ENCODE peak calls at places on chromosome 3, in seven cellular contexts. U is GM23338, Z is mammary epithelial cell, T is H9, X is hepatocyte, Q is SK-N-SH, K is OCI-LY7. E is an unnamed sample.

GRCh38 chr3:14921034-14921616 is 26.3 kb upstream of the NR2C2 start:
- DNase-seq in U (peak), Z (peak), T (peak), X (peak), Q (peak), K (peak), E (peak)

GRCh38 chr3:930866-931265 is 162.0 kb upstream of the CNTN6 start:
- DNase-seq in U (no peak), Z (no peak), T (no peak), X (no peak), Q (no peak), K (no peak), E (no peak)

GRCh38 chr3:72924055-72924454 is 36.2 kb downstream of the GXYLT2 start:
- DNase-seq in U (peak), Z (no peak), T (peak), X (no peak), Q (no peak), K (peak), E (peak)

GRCh38 chr3:171101982-171102610 is 75.6 kb upstream of the SLC2A2 start:
- DNase-seq in U (no peak), Z (peak), T (no peak), X (no peak), Q (no peak), K (no peak), E (no peak)

GRCh38 chr3:127275287-127275781 is 12.5 kb downstream of the PRR20G start:
- DNase-seq in U (no peak), Z (peak), T (no peak), X (no peak), Q (no peak), K (no peak), E (no peak)

GRCh38 chr3:197520311-197521276 is 35.2 kb downstream of the BDH1 start:
- DNase-seq in U (peak), Z (no peak), T (peak), X (peak), Q (peak), K (no peak), E (no peak)

GRCh38 chr3:5304188-5304587 is 116.7 kb downstream of the EDEM1 start:
- DNase-seq in U (no peak), Z (no peak), T (no peak), X (no peak), Q (no peak), K (no peak), E (no peak)

GRCh38 chr3:4996223-4996765 is 17.1 kb downstream of the BHLHE40 start:
- DNase-seq in U (no peak), Z (no peak), T (no peak), X (no peak), Q (no peak), K (no peak), E (no peak)

GRCh38 chr3:73391984-73392383 is 232.8 kb downstream of the PDZRN3 start:
- DNase-seq in U (no peak), Z (no peak), T (no peak), X (no peak), Q (no peak), K (no peak), E (no peak)

GRCh38 chr3:11847607-11848006 is 922 bp upstream of the TAMM41 start:
- DNase-seq in U (no peak), Z (no peak), T (no peak), X (no peak), Q (no peak), K (peak), E (no peak)

GRCh38 chr3:124107491-124107890 is 115.6 kb upstream of the ROPN1 start:
- DNase-seq in U (no peak), Z (no peak), T (no peak), X (no peak), Q (no peak), K (no peak), E (no peak)

GRCh38 chr3:4551826-4552442 is 58.8 kb downstream of the ITPR1 start:
- DNase-seq in U (no peak), Z (no peak), T (no peak), X (no peak), Q (peak), K (no peak), E (no peak)

GRCh38 chr3:136186850-136187249 is 9.3 kb downstream of the MSL2 start:
- DNase-seq in U (no peak), Z (no peak), T (no peak), X (no peak), Q (no peak), K (no peak), E (no peak)

GRCh38 chr3:80767599-80767998 is 993.8 kb downstream of the GBE1 start:
- DNase-seq in U (peak), Z (no peak), T (no peak), X (no peak), Q (peak), K (no peak), E (no peak)

GRCh38 chr3:184005981-184006507 is 11.6 kb downstream of the ABCC5 start:
- DNase-seq in U (peak), Z (peak), T (peak), X (peak), Q (no peak), K (peak), E (peak)

GRCh38 chr3:81395739-81396138 is 365.7 kb downstream of the GBE1 start:
- DNase-seq in U (peak), Z (no peak), T (peak), X (peak), Q (peak), K (no peak), E (no peak)

GRCh38 chr3:195828762-195829161 is 17.0 kb upstream of the MUC4 start:
- DNase-seq in U (no peak), Z (no peak), T (no peak), X (no peak), Q (peak), K (no peak), E (no peak)

GRCh38 chr3:3739345-3740060 is 59.7 kb upstream of the LRRN1 start:
- DNase-seq in U (peak), Z (no peak), T (no peak), X (no peak), Q (no peak), K (no peak), E (no peak)

GRCh38 chr3:104510091-104510860 is 856.4 kb upstream of the ALCAM start:
- DNase-seq in U (no peak), Z (peak), T (no peak), X (no peak), Q (no peak), K (no peak), E (no peak)

GRCh38 chr3:155242342-155242741 is 51.1 kb downstream of the STRIT1 start:
- DNase-seq in U (no peak), Z (peak), T (no peak), X (no peak), Q (no peak), K (no peak), E (no peak)

GRCh38 chr3:127792664-127793292 is 29.5 kb downstream of the MGLL start:
- DNase-seq in U (no peak), Z (peak), T (no peak), X (peak), Q (no peak), K (no peak), E (no peak)

GRCh38 chr3:186993940-186994670 is 63.8 kb downstream of the ST6GAL1 start:
- DNase-seq in U (no peak), Z (no peak), T (no peak), X (no peak), Q (no peak), K (peak), E (no peak)

GRCh38 chr3:16388850-16389411 is 123.9 kb downstream of the OXNAD1 start:
- DNase-seq in U (no peak), Z (no peak), T (no peak), X (peak), Q (no peak), K (no peak), E (no peak)

GRCh38 chr3:138458774-138459499 is 24.5 kb downstream of the ESYT3 start:
- DNase-seq in U (no peak), Z (no peak), T (peak), X (no peak), Q (no peak), K (no peak), E (no peak)

GRCh38 chr3:100710355-100711198 is 1.3 kb downstream of the TFG start:
- DNase-seq in U (peak), Z (peak), T (peak), X (peak), Q (peak), K (peak), E (peak)

GRCh38 chr3:50354186-50354764 is 3.6 kb downstream of the CYB561D2 start:
- DNase-seq in U (no peak), Z (no peak), T (no peak), X (no peak), Q (no peak), K (no peak), E (no peak)

GRCh38 chr3:168870892-168871291 is 775.2 kb upstream of the GOLIM4 start:
- DNase-seq in U (no peak), Z (peak), T (no peak), X (no peak), Q (no peak), K (no peak), E (no peak)
- H3K27ac ChIP-seq in U (no peak), Z (no peak), T (no peak), X (peak), Q (no peak), K (no peak), E (no peak)

GRCh38 chr3:156630081-156630772 is 44.2 kb upstream of the TIPARP start:
- DNase-seq in U (peak), Z (peak), T (no peak), X (no peak), Q (no peak), K (no peak), E (no peak)

GRCh38 chr3:156628095-156628690 is 46.2 kb upstream of the TIPARP start:
- DNase-seq in U (peak), Z (no peak), T (no peak), X (no peak), Q (no peak), K (no peak), E (no peak)

GRCh38 chr3:156628836-156629618 is 45.4 kb upstream of the TIPARP start:
- DNase-seq in U (no peak), Z (no peak), T (no peak), X (no peak), Q (no peak), K (no peak), E (no peak)

GRCh38 chr3:156631323-156631722 is 43.1 kb upstream of the TIPARP start:
- DNase-seq in U (no peak), Z (peak), T (no peak), X (no peak), Q (no peak), K (no peak), E (no peak)

DNA sequence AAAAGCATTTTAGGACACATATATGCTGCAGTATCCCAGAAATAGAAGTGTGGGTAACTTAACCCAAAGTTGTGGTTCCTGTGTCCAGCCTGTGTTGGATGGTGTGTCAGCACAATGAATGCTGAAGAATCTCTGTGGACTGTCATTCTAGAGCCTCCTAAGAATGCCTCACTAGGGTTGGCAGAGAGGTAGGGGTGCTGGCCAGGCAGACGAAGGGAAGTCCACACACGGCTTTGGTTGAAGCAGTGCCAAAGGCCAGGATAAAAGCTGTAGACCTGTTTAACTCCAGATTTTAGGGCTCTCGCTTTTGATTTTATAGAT is 43.7 kb upstream of the TIPARP start:
- DNase-seq in U (no peak), Z (no peak), T (no peak), X (no peak), Q (no peak), K (no peak), E (no peak)
- H3K4me2 ChIP-seq in U (no peak), Z (peak), T (no peak), X (no peak), Q (peak), K (no peak), E (no peak)

GRCh38 chr3:64240959-64241358 is 15.7 kb upstream of the PRICKLE2 start:
- DNase-seq in U (no peak), Z (no peak), T (no peak), X (no peak), Q (no peak), K (no peak), E (no peak)

GRCh38 chr3:64242435-64242834 is 17.2 kb upstream of the PRICKLE2 start:
- DNase-seq in U (no peak), Z (no peak), T (no peak), X (peak), Q (no peak), K (no peak), E (no peak)

GRCh38 chr3:64239841-64240240 is 14.6 kb upstream of the PRICKLE2 start:
- DNase-seq in U (no peak), Z (no peak), T (no peak), X (no peak), Q (no peak), K (no peak), E (no peak)

GRCh38 chr3:64238971-64239667 is 13.9 kb upstream of the PRICKLE2 start:
- DNase-seq in U (peak), Z (peak), T (peak), X (peak), Q (peak), K (no peak), E (no peak)

DNA sequence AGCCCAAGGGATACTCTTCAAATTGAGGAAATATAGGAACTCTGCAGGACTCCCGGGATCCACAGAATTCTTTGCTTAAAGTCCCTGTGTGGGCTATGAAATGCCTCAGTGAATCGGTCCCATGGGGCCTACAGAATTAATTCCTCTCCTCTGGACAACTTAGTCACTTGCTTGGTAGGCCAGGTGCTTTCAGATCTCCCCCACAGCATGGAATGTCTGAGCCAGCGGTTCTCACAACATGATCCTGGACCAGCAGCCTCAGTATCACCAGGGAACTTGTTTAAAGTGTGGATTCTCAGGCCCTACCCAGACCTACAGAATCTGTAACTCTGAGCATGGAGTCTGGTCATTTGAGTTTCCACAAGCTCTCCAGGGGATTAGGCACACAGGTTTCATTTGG is 15.2 kb upstream of the PRICKLE2 start:
- DNase-seq in U (no peak), Z (no peak), T (no peak), X (no peak), Q (no peak), K (no peak), E (no peak)
- H3K27ac ChIP-seq in U (no peak), Z (no peak), T (no peak), X (peak), Q (no peak), K (no peak), E (no peak)

DNA sequence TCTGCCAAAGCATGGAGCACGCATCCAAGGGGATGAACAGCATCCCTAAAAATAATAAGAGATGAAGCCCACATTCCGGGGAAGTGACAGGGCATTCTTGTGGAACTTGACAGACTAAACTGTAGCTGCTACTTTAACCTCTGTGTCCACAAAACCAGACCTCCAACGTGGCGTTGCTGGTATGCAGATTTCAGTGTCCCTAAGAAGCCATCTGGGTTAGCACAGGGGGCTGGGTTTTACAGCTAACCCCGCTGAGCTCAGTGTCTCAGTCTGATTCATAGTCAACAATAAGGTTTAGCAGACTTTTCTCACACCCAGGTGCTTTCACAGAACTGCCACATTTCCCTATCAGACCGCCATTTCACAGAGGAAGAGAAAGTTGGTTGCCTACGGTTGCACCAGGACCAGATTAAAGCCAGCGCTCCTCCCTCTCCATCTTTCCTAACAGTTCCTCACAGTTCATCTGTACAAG is 61.6 kb upstream of the CTDSPL start:
- DNase-seq in U (no peak), Z (no peak), T (no peak), X (peak), Q (no peak), K (no peak), E (no peak)
- H3K4me2 ChIP-seq in U (no peak), Z (no peak), T (no peak), X (no peak), Q (no peak), K (no peak), E (no peak)

DNA sequence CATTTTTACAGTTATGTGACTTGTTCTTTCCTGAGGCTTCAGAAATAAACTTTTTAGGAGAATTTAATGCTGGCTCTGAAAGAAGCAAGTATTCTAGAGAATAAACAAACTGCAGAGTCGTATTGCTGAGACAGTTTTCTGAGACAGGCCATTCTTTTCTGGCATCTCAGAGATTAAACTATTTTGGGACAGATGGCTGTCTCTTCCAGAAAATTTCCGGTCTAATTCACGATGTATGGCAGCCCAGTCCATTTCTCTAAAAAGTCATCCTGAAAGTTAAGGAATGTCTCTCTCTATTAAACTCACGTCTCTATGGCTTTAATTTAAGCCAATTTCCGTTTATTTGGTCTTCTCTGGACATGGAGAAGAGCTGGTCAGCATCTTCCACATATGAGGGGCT is 208.6 kb downstream of the FEZF2 start:
- DNase-seq in U (no peak), Z (no peak), T (no peak), X (no peak), Q (no peak), K (no peak), E (no peak)
- H3K27ac ChIP-seq in U (no peak), Z (no peak), T (no peak), X (no peak), Q (no peak), K (no peak), E (no peak)

GRCh38 chr3:13569641-13570390 is 20.9 kb downstream of the FBLN2 start:
- DNase-seq in U (no peak), Z (no peak), T (no peak), X (no peak), Q (no peak), K (no peak), E (no peak)
- H3K4me2 ChIP-seq in U (no peak), Z (no peak), T (no peak), X (no peak), Q (no peak), K (no peak), E (no peak)